ENCODE peak calls at places on chromosome 22, in five cellular contexts. One of them, this sample, is unnamed. For H3K4me1, the result is how much of the 10 kb centered on the place peaks cover.

GRCh38 chr22:48940988-48941902 is 886.4 kb downstream of the BRD1 start:
- DNase-seq in A549: no peak
- DNase-seq in fibroblast of lung: no peak
- DNase-seq in mammary epithelial cell: no peak
- DNase-seq in tibial artery: peak
- DNase-seq in this sample: no peak

GRCh38 chr22:19879996-19880785 is 25.5 kb upstream of the GNB1L start:
- DNase-seq in A549: no peak
- DNase-seq in fibroblast of lung: no peak
- DNase-seq in mammary epithelial cell: no peak
- DNase-seq in tibial artery: peak
- DNase-seq in this sample: no peak

GRCh38 chr22:47918936-47919505 is 1156.6 kb downstream of the TBC1D22A start:
- DNase-seq in A549: no peak
- DNase-seq in fibroblast of lung: no peak
- DNase-seq in mammary epithelial cell: no peak
- DNase-seq in tibial artery: no peak
- DNase-seq in this sample: no peak

GRCh38 chr22:32795214-32795596 is 6.3 kb upstream of the TIMP3 start:
- DNase-seq in A549: no peak
- DNase-seq in fibroblast of lung: no peak
- DNase-seq in mammary epithelial cell: no peak
- DNase-seq in tibial artery: no peak
- DNase-seq in this sample: no peak

GRCh38 chr22:28768701-28769393 is 3.6 kb upstream of the CCDC117 start:
- DNase-seq in A549: peak
- DNase-seq in fibroblast of lung: no peak
- DNase-seq in mammary epithelial cell: no peak
- DNase-seq in tibial artery: no peak
- DNase-seq in this sample: no peak

GRCh38 chr22:19166421-19166820 is 12.1 kb downstream of the SLC25A1 start:
- DNase-seq in A549: no peak
- DNase-seq in fibroblast of lung: no peak
- DNase-seq in mammary epithelial cell: no peak
- DNase-seq in tibial artery: no peak
- DNase-seq in this sample: no peak

GRCh38 chr22:30481711-30482110 is 9.9 kb upstream of the SEC14L3 start:
- DNase-seq in A549: no peak
- DNase-seq in fibroblast of lung: peak
- DNase-seq in mammary epithelial cell: peak
- DNase-seq in tibial artery: no peak
- DNase-seq in this sample: no peak

GRCh38 chr22:50325444-50326224 is 1.2 kb downstream of the DENND6B start:
- DNase-seq in A549: no peak
- DNase-seq in fibroblast of lung: no peak
- DNase-seq in mammary epithelial cell: no peak
- DNase-seq in tibial artery: no peak
- DNase-seq in this sample: no peak

GRCh38 chr22:29907753-29908515 is 25.0 kb downstream of the MTMR3 start:
- DNase-seq in A549: peak
- DNase-seq in fibroblast of lung: peak
- DNase-seq in mammary epithelial cell: peak
- DNase-seq in tibial artery: no peak
- DNase-seq in this sample: peak

GRCh38 chr22:30596199-30596598 is 4.5 kb upstream of the PES1 start:
- DNase-seq in A549: no peak
- DNase-seq in fibroblast of lung: no peak
- DNase-seq in mammary epithelial cell: no peak
- DNase-seq in tibial artery: no peak
- DNase-seq in this sample: no peak

GRCh38 chr22:16824718-16825687 is at the start of gene XKR3:
- DNase-seq in A549: no peak
- DNase-seq in fibroblast of lung: no peak
- DNase-seq in mammary epithelial cell: no peak
- DNase-seq in tibial artery: no peak
- DNase-seq in this sample: peak

GRCh38 chr22:20319041-20319744 is 667 bp downstream of the DGCR6L start:
- DNase-seq in A549: no peak
- DNase-seq in fibroblast of lung: no peak
- DNase-seq in mammary epithelial cell: peak
- DNase-seq in tibial artery: no peak
- DNase-seq in this sample: peak

GRCh38 chr22:42562282-42562681 is 8.5 kb downstream of the SERHL2 start:
- DNase-seq in A549: no peak
- DNase-seq in fibroblast of lung: no peak
- DNase-seq in mammary epithelial cell: no peak
- DNase-seq in tibial artery: no peak
- DNase-seq in this sample: no peak

GRCh38 chr22:33024626-33025025 is 33.6 kb downstream of the SYN3 start:
- DNase-seq in A549: no peak
- DNase-seq in fibroblast of lung: peak
- DNase-seq in mammary epithelial cell: no peak
- DNase-seq in tibial artery: no peak
- DNase-seq in this sample: no peak

GRCh38 chr22:32565002-32565339 is 90.4 kb downstream of the FBXO7 start:
- DNase-seq in A549: no peak
- DNase-seq in fibroblast of lung: no peak
- DNase-seq in mammary epithelial cell: no peak
- DNase-seq in tibial artery: no peak
- DNase-seq in this sample: no peak

GRCh38 chr22:29704528-29705285 is 15.1 kb upstream of the CABP7 start:
- DNase-seq in A549: peak
- DNase-seq in fibroblast of lung: peak
- DNase-seq in mammary epithelial cell: no peak
- DNase-seq in tibial artery: no peak
- DNase-seq in this sample: no peak

GRCh38 chr22:39530692-39531331 is 1.7 kb downstream of the RPS19BP1 start:
- DNase-seq in A549: no peak
- DNase-seq in fibroblast of lung: no peak
- DNase-seq in mammary epithelial cell: no peak
- DNase-seq in tibial artery: no peak
- DNase-seq in this sample: no peak

GRCh38 chr22:49657275-49657973 is 170.2 kb downstream of the BRD1 start:
- DNase-seq in A549: no peak
- DNase-seq in fibroblast of lung: no peak
- DNase-seq in mammary epithelial cell: no peak
- DNase-seq in tibial artery: peak
- DNase-seq in this sample: no peak

GRCh38 chr22:30884211-30885000 is 84.2 kb downstream of the MORC2 start:
- DNase-seq in A549: no peak
- DNase-seq in fibroblast of lung: no peak
- DNase-seq in mammary epithelial cell: no peak
- DNase-seq in tibial artery: peak
- DNase-seq in this sample: no peak

GRCh38 chr22:22901578-22902218 is 14.1 kb downstream of the IGLL5 start:
- DNase-seq in A549: no peak
- DNase-seq in fibroblast of lung: no peak
- DNase-seq in mammary epithelial cell: no peak
- DNase-seq in tibial artery: no peak
- DNase-seq in this sample: no peak

GRCh38 chr22:27895600-27895999 is 23.5 kb downstream of the PITPNB start:
- DNase-seq in A549: no peak
- DNase-seq in fibroblast of lung: no peak
- DNase-seq in mammary epithelial cell: no peak
- DNase-seq in tibial artery: no peak
- DNase-seq in this sample: no peak

GRCh38 chr22:29369460-29369859 is 18.9 kb downstream of the AP1B1 start:
- DNase-seq in A549: no peak
- DNase-seq in fibroblast of lung: peak
- DNase-seq in mammary epithelial cell: no peak
- DNase-seq in tibial artery: peak
- DNase-seq in this sample: no peak

GRCh38 chr22:37865510-37865909 is 16.3 kb downstream of the EIF3L start:
- DNase-seq in A549: no peak
- DNase-seq in fibroblast of lung: no peak
- DNase-seq in mammary epithelial cell: no peak
- DNase-seq in tibial artery: no peak
- DNase-seq in this sample: no peak
- H3K27ac ChIP-seq in A549: no peak
- H3K27ac ChIP-seq in fibroblast of lung: no peak
- H3K27ac ChIP-seq in mammary epithelial cell: no peak
- H3K27ac ChIP-seq in tibial artery: no peak
- H3K27ac ChIP-seq in this sample: no peak

DNA sequence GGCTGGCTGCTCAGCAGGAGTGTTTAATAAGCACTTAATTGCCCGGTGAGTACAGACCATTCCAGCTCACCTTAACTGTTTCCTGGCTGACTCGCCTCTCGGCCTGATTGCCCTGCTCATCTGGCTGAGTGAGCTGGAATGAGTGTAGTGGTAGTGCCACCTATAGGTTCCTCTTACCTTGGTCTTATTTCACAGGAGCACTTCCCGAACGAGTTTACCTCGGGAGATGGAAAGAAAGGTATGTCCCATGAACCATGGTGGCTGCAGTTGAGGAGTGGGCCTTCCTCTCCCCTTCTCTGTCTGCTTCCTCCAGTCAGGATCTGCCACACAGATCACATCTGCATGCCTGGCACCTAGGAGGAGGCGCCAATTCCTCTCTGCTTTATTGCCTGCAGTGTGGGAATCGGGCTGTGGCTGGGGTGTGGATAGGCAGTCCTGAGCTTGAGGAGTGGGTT is 26.7 kb downstream of the UPB1 start:
- DNase-seq in A549: peak
- DNase-seq in fibroblast of lung: peak
- DNase-seq in mammary epithelial cell: peak
- DNase-seq in tibial artery: no peak
- DNase-seq in this sample: peak
- TF ChIP-seq CTCF in A549: peak
- TF ChIP-seq CTCF in fibroblast of lung: peak
- TF ChIP-seq CTCF in mammary epithelial cell: peak
- TF ChIP-seq CTCF in tibial artery: peak
- TF ChIP-seq CTCF in this sample: peak

DNA sequence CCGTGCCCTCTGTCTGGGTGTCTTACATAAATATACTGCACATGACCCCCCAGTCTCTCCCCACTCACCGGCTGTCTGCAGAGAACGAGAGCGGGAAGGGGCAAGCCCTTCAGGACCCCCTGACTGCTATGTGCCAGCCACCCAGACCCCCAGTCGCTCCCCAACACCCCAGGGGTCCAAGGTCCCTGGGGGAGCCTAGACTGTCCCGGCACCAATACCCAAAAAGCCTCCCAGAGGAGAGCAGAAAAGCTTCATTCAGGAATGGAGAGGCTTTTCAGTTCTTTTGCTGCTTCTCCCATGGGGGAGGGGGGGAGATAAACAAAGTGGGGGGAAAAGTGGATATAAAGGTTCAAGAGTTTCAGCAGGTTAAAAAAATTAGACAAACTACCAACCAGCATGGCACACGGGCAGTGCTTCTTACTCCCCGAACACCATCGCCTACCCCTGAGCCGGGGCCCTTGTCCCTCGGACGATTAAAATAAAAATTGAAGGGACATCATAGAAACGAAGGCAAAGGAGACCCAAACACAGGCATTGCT is 1.4 kb downstream of the CSNK1E start:
- DNase-seq in A549: no peak
- DNase-seq in fibroblast of lung: no peak
- DNase-seq in mammary epithelial cell: no peak
- DNase-seq in tibial artery: no peak
- DNase-seq in this sample: peak
- H3K4me1 ChIP-seq in A549: half or more
- H3K4me1 ChIP-seq in fibroblast of lung: under half
- H3K4me1 ChIP-seq in mammary epithelial cell: half or more
- H3K4me1 ChIP-seq in tibial artery: half or more
- H3K4me1 ChIP-seq in this sample: under half

GRCh38 chr22:44755956-44756361 is 3.6 kb downstream of the ARHGAP8 start:
- DNase-seq in A549: no peak
- DNase-seq in fibroblast of lung: no peak
- DNase-seq in mammary epithelial cell: peak
- DNase-seq in tibial artery: no peak
- DNase-seq in this sample: no peak
- H3K27ac ChIP-seq in A549: no peak
- H3K27ac ChIP-seq in fibroblast of lung: no peak
- H3K27ac ChIP-seq in mammary epithelial cell: no peak
- H3K27ac ChIP-seq in tibial artery: no peak
- H3K27ac ChIP-seq in this sample: no peak

GRCh38 chr22:43887391-43887790 is 4.4 kb downstream of the PNPLA5 start:
- DNase-seq in A549: no peak
- DNase-seq in fibroblast of lung: no peak
- DNase-seq in mammary epithelial cell: no peak
- DNase-seq in tibial artery: no peak
- DNase-seq in this sample: no peak

GRCh38 chr22:43886231-43886630 is 5.6 kb downstream of the PNPLA5 start:
- DNase-seq in A549: no peak
- DNase-seq in fibroblast of lung: no peak
- DNase-seq in mammary epithelial cell: no peak
- DNase-seq in tibial artery: no peak
- DNase-seq in this sample: no peak

GRCh38 chr22:43884600-43885318 is 7.1 kb downstream of the PNPLA5 start:
- DNase-seq in A549: peak
- DNase-seq in fibroblast of lung: peak
- DNase-seq in mammary epithelial cell: peak
- DNase-seq in tibial artery: no peak
- DNase-seq in this sample: no peak

GRCh38 chr22:43885319-43885671 is 6.5 kb downstream of the PNPLA5 start:
- DNase-seq in A549: no peak
- DNase-seq in fibroblast of lung: no peak
- DNase-seq in mammary epithelial cell: no peak
- DNase-seq in tibial artery: no peak
- DNase-seq in this sample: no peak

DNA sequence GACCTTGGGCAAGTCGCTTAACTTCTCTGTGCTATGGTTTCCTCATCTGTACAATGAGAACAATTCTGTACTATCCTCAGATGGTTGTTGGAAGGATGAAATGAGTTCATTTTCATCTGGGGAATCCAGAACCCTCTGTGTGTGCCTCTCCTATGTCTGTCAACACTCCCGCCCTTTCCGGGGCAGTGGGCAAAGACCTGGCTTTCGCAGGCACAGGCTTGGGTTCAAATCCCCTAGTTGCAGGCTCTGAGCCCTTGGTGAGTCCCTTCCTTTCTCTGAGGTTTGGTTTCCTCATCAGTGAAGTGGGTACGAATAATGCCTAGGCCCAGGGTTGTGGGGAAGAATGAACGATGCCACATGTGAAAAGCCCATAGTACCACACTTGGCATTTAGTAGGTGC is 6.0 kb downstream of the PNPLA5 start:
- DNase-seq in A549: no peak
- DNase-seq in fibroblast of lung: no peak
- DNase-seq in mammary epithelial cell: no peak
- DNase-seq in tibial artery: no peak
- DNase-seq in this sample: no peak
- TF ChIP-seq CTCF in A549: no peak
- TF ChIP-seq CTCF in fibroblast of lung: no peak
- TF ChIP-seq CTCF in mammary epithelial cell: no peak
- TF ChIP-seq CTCF in tibial artery: no peak
- TF ChIP-seq CTCF in this sample: no peak

GRCh38 chr22:36365020-36365411 is 22.8 kb downstream of the MYH9 start:
- DNase-seq in A549: peak
- DNase-seq in fibroblast of lung: peak
- DNase-seq in mammary epithelial cell: peak
- DNase-seq in tibial artery: peak
- DNase-seq in this sample: peak
- H3K4me1 ChIP-seq in A549: half or more
- H3K4me1 ChIP-seq in fibroblast of lung: half or more
- H3K4me1 ChIP-seq in mammary epithelial cell: half or more
- H3K4me1 ChIP-seq in tibial artery: half or more
- H3K4me1 ChIP-seq in this sample: half or more